ENCODE peak calls at places on chromosomes 5 and 9, in eight cellular contexts. H, G, N, D, Q, E, P and V are unnamed samples.

GRCh38 chr5:100794844-100795243 is 108.2 kb downstream of the ST8SIA4 start:
- DNase-seq in Q (no peak), D (no peak), H (no peak), G (no peak), N (no peak), P (no peak), E (no peak), V (no peak)

GRCh38 chr5:40716000-40716399 is 36.3 kb downstream of the PTGER4 start:
- DNase-seq in E (no peak), Q (no peak), G (peak; percentile 27), P (no peak), D (peak; percentile 16), N (no peak), H (no peak), V (no peak)

GRCh38 chr9:113873926-113874325 is 2.2 kb upstream of the ZNF618 start:
- DNase-seq in H (no peak), N (no peak), P (no peak), D (no peak), G (no peak), E (no peak), Q (no peak), V (no peak)

GRCh38 chr5:90834711-90835110 is 276.1 kb downstream of the ADGRV1 start:
- DNase-seq in G (no peak), D (no peak), N (no peak), Q (no peak), H (no peak), E (no peak), P (no peak), V (no peak)

GRCh38 chr5:96336351-96336985 is 96.6 kb downstream of the PCSK1 start:
- DNase-seq in E (peak; percentile 93), H (peak; percentile 61), D (peak; percentile 89), P (peak; percentile 78), N (peak; percentile 90), G (peak; percentile 85), Q (peak; percentile 85), V (peak; percentile 66)

GRCh38 chr9:120702075-120702474 is 12.2 kb downstream of the MEGF9 start:
- DNase-seq in Q (no peak), H (no peak), D (no peak), P (no peak), E (no peak), N (no peak), G (no peak), V (no peak)

GRCh38 chr5:167853421-167853820 is 438.0 kb upstream of the WWC1 start:
- DNase-seq in Q (no peak), D (no peak), G (no peak), E (peak; percentile 58), H (no peak), N (peak; percentile 95), P (no peak), V (no peak)

GRCh38 chr5:123119334-123119986 is 30.4 kb downstream of the PRDM6 start:
- DNase-seq in G (peak; percentile 1), E (peak; percentile 20), P (no peak), N (peak; percentile 63), D (peak; percentile 98), Q (no peak), H (no peak), V (no peak)

GRCh38 chr5:139631520-139632165 is 16.5 kb upstream of the CXXC5 start:
- DNase-seq in H (no peak), G (no peak), P (no peak), Q (no peak), E (no peak), N (no peak), D (no peak), V (no peak)

GRCh38 chr9:90095682-90096081 is 490.9 kb downstream of the GADD45G start:
- DNase-seq in P (no peak), N (no peak), E (no peak), H (no peak), D (no peak), Q (no peak), G (no peak), V (no peak)

GRCh38 chr9:132108728-132109127 is 29.1 kb upstream of the MED27 start:
- DNase-seq in G (no peak), E (no peak), N (no peak), Q (no peak), P (no peak), H (no peak), D (no peak), V (no peak)

GRCh38 chr9:78695521-78695920 is 398.6 kb downstream of the PSAT1 start:
- DNase-seq in N (no peak), D (no peak), E (no peak), P (no peak), G (no peak), Q (no peak), H (no peak), V (no peak)

GRCh38 chr9:83284766-83285165 is 221.8 kb upstream of the RASEF start:
- DNase-seq in E (no peak), P (no peak), N (no peak), Q (no peak), H (no peak), G (no peak), D (no peak), V (no peak)

GRCh38 chr5:149822310-149822709 is 92.2 kb downstream of the PPARGC1B start:
- DNase-seq in H (no peak), G (no peak), N (no peak), D (no peak), E (no peak), Q (no peak), P (no peak), V (no peak)

GRCh38 chr5:149820012-149820411 is 89.9 kb downstream of the PPARGC1B start:
- DNase-seq in Q (no peak), G (no peak), E (no peak), N (no peak), P (no peak), H (no peak), D (no peak), V (no peak)

GRCh38 chr5:149818116-149818515 is 88.0 kb downstream of the PPARGC1B start:
- DNase-seq in N (no peak), E (no peak), G (no peak), H (no peak), D (no peak), Q (no peak), P (no peak), V (no peak)

GRCh38 chr5:149823350-149823749 is 93.2 kb downstream of the PPARGC1B start:
- DNase-seq in G (no peak), E (no peak), P (no peak), H (no peak), D (no peak), N (no peak), Q (no peak), V (no peak)

DNA sequence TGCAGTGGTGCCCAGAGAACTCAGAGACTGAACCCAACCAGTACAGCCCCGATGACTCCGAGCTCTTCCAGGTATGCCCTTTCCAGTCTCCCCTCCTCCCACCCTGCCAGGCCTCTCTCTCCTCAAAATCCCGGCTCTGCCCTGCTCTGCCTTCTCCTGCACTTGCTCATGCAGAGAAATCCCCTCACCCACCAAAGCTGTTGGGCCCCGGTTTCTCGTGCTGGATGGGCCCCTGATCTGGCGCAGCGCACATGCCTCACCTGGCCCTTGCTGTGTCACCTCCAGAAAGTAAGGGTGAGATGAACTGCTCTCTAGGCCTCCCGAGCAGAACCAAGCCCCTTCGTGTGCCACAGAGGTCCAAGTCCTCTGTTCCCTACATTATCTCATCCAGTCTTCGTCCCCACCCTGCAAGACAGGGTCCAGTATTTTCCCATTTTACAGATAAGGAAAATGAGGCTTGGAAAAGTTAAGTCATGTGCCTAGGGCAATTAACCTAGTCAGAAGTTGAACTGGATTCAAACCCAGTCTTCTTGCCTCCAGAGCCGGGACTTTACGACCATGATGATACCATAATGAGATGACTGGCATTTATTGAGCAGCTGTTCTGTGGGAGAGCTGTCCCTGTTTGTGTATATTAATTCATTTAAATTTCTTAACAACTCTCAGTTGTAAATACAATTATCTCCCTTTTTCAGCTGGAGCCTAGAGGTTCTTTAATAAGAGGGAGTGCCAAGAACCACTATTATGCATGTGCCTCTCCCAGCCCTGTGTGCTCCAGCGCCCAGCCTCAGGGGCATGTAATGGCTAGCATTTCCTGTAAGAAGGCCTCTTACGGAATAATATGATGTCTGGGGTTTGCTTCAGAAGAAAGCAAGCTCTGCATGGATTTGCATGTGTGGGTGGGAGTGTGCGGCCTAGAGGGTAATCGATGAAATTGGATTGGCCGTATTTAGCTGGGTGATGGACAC is 90.7 kb downstream of the PPARGC1B start:
- DNase-seq in D (no peak), G (no peak), N (no peak), H (no peak), P (no peak), Q (no peak), E (no peak), V (no peak)
- H3K4me3 ChIP-seq in D (no peak overlapping the region), G (no peak overlapping the region), N (no peak overlapping the region), H (peak overlapping the region; percentile 35), P (peak overlapping the region; percentile 30), Q (no peak overlapping the region), E (no peak overlapping the region), V (no peak overlapping the region)

DNA sequence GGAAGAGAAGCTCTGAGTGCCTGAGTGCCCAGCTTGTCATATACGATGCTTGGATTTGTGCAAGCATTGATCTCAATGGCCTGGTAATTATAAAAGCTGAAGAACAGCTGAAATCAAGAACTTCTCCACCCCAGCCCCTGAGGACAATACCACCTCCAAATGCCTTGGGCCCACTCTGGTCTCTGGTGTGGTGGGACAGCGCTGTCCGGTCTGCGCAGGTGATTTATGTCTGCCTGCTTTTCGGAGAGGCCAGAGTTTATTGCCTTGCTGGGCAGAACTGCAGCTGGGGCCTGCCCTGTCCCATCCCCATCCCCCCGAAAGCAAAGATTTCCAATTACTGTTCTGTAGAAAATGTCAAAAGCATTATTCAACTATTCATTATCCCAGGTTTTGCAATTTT is 1.1 kb upstream of the PDZD2 start:
- DNase-seq in Q (no peak), G (no peak), P (no peak), D (no peak), H (no peak), E (no peak), N (no peak), V (no peak)
- H3K4me3 ChIP-seq in Q (no peak overlapping the region), G (no peak overlapping the region), P (no peak overlapping the region), D (no peak overlapping the region), H (peak overlapping the region; percentile 69), E (no peak overlapping the region), N (no peak overlapping the region), V (no peak overlapping the region)

DNA sequence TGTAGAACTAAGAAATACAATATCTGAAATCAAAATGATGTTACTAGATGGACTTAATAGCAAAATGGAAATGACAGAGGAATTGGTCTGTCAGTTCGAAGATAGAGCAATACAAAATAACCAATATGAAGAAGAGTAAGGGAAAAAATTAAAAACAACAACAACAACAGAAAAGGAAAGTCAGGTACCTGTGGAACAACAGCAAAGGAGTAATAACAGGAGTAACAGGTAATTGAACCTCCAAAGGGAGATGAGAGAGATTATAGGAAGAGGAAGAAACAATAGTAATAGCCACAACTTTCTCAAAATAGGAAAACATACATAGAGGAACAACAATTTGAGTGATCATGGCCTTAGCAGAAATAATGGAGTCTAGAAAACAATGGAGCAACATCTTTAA is 13.7 kb downstream of the POLK start:
- DNase-seq in Q (no peak), N (no peak), P (no peak), H (no peak), E (no peak), G (no peak), D (no peak), V (no peak)
- H3K4me3 ChIP-seq in Q (no peak overlapping the region), N (no peak overlapping the region), P (no peak overlapping the region), H (no peak overlapping the region), E (no peak overlapping the region), G (peak overlapping the region; percentile 35), D (no peak overlapping the region), V (no peak overlapping the region)

DNA sequence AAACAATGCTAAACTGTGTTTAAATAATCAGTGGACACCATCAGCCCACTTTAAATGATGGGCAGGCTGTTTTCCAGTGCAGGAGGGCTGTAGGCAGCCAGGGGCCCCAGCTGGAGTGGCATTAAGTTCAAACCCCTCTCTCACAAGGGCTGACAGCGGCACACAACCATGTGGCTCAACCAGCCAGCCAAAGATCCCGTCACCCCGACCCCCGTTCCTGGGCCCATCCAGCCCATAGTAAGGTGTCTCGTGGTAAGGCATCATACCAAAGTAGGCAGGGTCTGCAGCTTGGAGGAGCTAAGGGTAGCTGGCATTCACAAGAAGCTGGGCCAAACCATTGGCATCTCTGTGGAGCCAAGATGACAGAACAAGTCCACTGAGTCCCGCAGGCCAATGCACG is 24.9 kb downstream of the BTNL9 start:
- DNase-seq in H (no peak), Q (no peak), N (no peak), E (no peak), P (no peak), D (no peak), G (no peak), V (no peak)
- H3K4me3 ChIP-seq in H (no peak overlapping the region), Q (no peak overlapping the region), N (no peak overlapping the region), E (no peak overlapping the region), P (no peak overlapping the region), D (no peak overlapping the region), G (no peak overlapping the region), V (no peak overlapping the region)